ENCODE peak calls at places on chromosome 9, in eight cellular contexts. One of them, this sample, is unnamed.

GRCh38 chr9:124629600-124629999 is 122.4 kb upstream of the NR5A1 start:
- DNase-seq in psoas muscle: no peak
- DNase-seq in transverse colon: no peak
- DNase-seq in HCT116: no peak
- DNase-seq in WERI-Rb-1: no peak
- DNase-seq in thoracic aorta: no peak
- DNase-seq in neuronal stem cell: no peak
- DNase-seq in heart left ventricle: no peak
- DNase-seq in this sample: no peak

GRCh38 chr9:105646879-105647594 is 15.2 kb upstream of the TAL2 start:
- DNase-seq in psoas muscle: no peak
- DNase-seq in transverse colon: no peak
- DNase-seq in HCT116: no peak
- DNase-seq in WERI-Rb-1: peak; percentile 96
- DNase-seq in thoracic aorta: no peak
- DNase-seq in neuronal stem cell: no peak
- DNase-seq in heart left ventricle: no peak
- DNase-seq in this sample: no peak

GRCh38 chr9:70753311-70753710 is 338.9 kb upstream of the KLF9 start:
- DNase-seq in psoas muscle: no peak
- DNase-seq in transverse colon: no peak
- DNase-seq in HCT116: no peak
- DNase-seq in WERI-Rb-1: peak; percentile 16
- DNase-seq in thoracic aorta: no peak
- DNase-seq in neuronal stem cell: no peak
- DNase-seq in heart left ventricle: no peak
- DNase-seq in this sample: no peak

GRCh38 chr9:125255781-125256391 is 5.7 kb upstream of the GAPVD1 start:
- DNase-seq in psoas muscle: no peak
- DNase-seq in transverse colon: no peak
- DNase-seq in HCT116: no peak
- DNase-seq in WERI-Rb-1: peak; percentile 62
- DNase-seq in thoracic aorta: no peak
- DNase-seq in neuronal stem cell: no peak
- DNase-seq in heart left ventricle: no peak
- DNase-seq in this sample: no peak

GRCh38 chr9:95225016-95225745 is 92.3 kb downstream of the FANCC start:
- DNase-seq in psoas muscle: no peak
- DNase-seq in transverse colon: no peak
- DNase-seq in HCT116: no peak
- DNase-seq in WERI-Rb-1: no peak
- DNase-seq in thoracic aorta: no peak
- DNase-seq in neuronal stem cell: no peak
- DNase-seq in heart left ventricle: no peak
- DNase-seq in this sample: no peak

GRCh38 chr9:129164246-129164930 is 13.7 kb downstream of the IER5L start:
- DNase-seq in psoas muscle: peak; percentile 49
- DNase-seq in transverse colon: peak; percentile 62
- DNase-seq in HCT116: no peak
- DNase-seq in WERI-Rb-1: no peak
- DNase-seq in thoracic aorta: no peak
- DNase-seq in neuronal stem cell: no peak
- DNase-seq in heart left ventricle: no peak
- DNase-seq in this sample: no peak

GRCh38 chr9:99169086-99169485 is 52.7 kb downstream of the ALG2 start:
- DNase-seq in psoas muscle: no peak
- DNase-seq in transverse colon: no peak
- DNase-seq in HCT116: no peak
- DNase-seq in WERI-Rb-1: no peak
- DNase-seq in thoracic aorta: no peak
- DNase-seq in neuronal stem cell: no peak
- DNase-seq in heart left ventricle: no peak
- DNase-seq in this sample: no peak

GRCh38 chr9:81317223-81317622 is 372.1 kb downstream of the TLE1 start:
- DNase-seq in psoas muscle: no peak
- DNase-seq in transverse colon: no peak
- DNase-seq in HCT116: no peak
- DNase-seq in WERI-Rb-1: no peak
- DNase-seq in thoracic aorta: no peak
- DNase-seq in neuronal stem cell: no peak
- DNase-seq in heart left ventricle: no peak
- DNase-seq in this sample: no peak

GRCh38 chr9:13485068-13485596 is 205.6 kb upstream of the MPDZ start:
- DNase-seq in psoas muscle: peak; percentile 60
- DNase-seq in transverse colon: peak; percentile 14
- DNase-seq in HCT116: no peak
- DNase-seq in WERI-Rb-1: no peak
- DNase-seq in thoracic aorta: peak; percentile 39
- DNase-seq in neuronal stem cell: no peak
- DNase-seq in heart left ventricle: peak; percentile 32
- DNase-seq in this sample: no peak

GRCh38 chr9:78144663-78145377 is 91.1 kb upstream of the CEP78 start:
- DNase-seq in psoas muscle: no peak
- DNase-seq in transverse colon: no peak
- DNase-seq in HCT116: no peak
- DNase-seq in WERI-Rb-1: no peak
- DNase-seq in thoracic aorta: no peak
- DNase-seq in neuronal stem cell: no peak
- DNase-seq in heart left ventricle: no peak
- DNase-seq in this sample: no peak

GRCh38 chr9:75235632-75236031 is 147.3 kb downstream of the OSTF1 start:
- DNase-seq in psoas muscle: no peak
- DNase-seq in transverse colon: peak; percentile 24
- DNase-seq in HCT116: no peak
- DNase-seq in WERI-Rb-1: no peak
- DNase-seq in thoracic aorta: no peak
- DNase-seq in neuronal stem cell: no peak
- DNase-seq in heart left ventricle: no peak
- DNase-seq in this sample: no peak

GRCh38 chr9:132965478-132965877 is 13.0 kb upstream of the GFI1B start:
- DNase-seq in psoas muscle: no peak
- DNase-seq in transverse colon: no peak
- DNase-seq in HCT116: no peak
- DNase-seq in WERI-Rb-1: no peak
- DNase-seq in thoracic aorta: no peak
- DNase-seq in neuronal stem cell: no peak
- DNase-seq in heart left ventricle: no peak
- DNase-seq in this sample: no peak

GRCh38 chr9:137689745-137690529 is 71.1 kb downstream of the EHMT1 start:
- DNase-seq in psoas muscle: no peak
- DNase-seq in transverse colon: no peak
- DNase-seq in HCT116: no peak
- DNase-seq in WERI-Rb-1: peak; percentile 44
- DNase-seq in thoracic aorta: no peak
- DNase-seq in neuronal stem cell: no peak
- DNase-seq in heart left ventricle: no peak
- DNase-seq in this sample: no peak

GRCh38 chr9:107214915-107215314 is 68.2 kb upstream of the RAD23B start:
- DNase-seq in psoas muscle: no peak
- DNase-seq in transverse colon: no peak
- DNase-seq in HCT116: no peak
- DNase-seq in WERI-Rb-1: no peak
- DNase-seq in thoracic aorta: no peak
- DNase-seq in neuronal stem cell: no peak
- DNase-seq in heart left ventricle: no peak
- DNase-seq in this sample: no peak

GRCh38 chr9:113479150-113479761 is 15.7 kb downstream of the RGS3 start:
- DNase-seq in psoas muscle: no peak
- DNase-seq in transverse colon: peak; percentile 55
- DNase-seq in HCT116: no peak
- DNase-seq in WERI-Rb-1: no peak
- DNase-seq in thoracic aorta: no peak
- DNase-seq in neuronal stem cell: no peak
- DNase-seq in heart left ventricle: no peak
- DNase-seq in this sample: no peak

GRCh38 chr9:18390393-18390792 is 83.6 kb upstream of the ADAMTSL1 start:
- DNase-seq in psoas muscle: no peak
- DNase-seq in transverse colon: no peak
- DNase-seq in HCT116: no peak
- DNase-seq in WERI-Rb-1: no peak
- DNase-seq in thoracic aorta: no peak
- DNase-seq in neuronal stem cell: no peak
- DNase-seq in heart left ventricle: no peak
- DNase-seq in this sample: no peak

GRCh38 chr9:130189840-130190239 is 17.6 kb downstream of the NCS1 start:
- DNase-seq in psoas muscle: no peak
- DNase-seq in transverse colon: no peak
- DNase-seq in HCT116: no peak
- DNase-seq in WERI-Rb-1: no peak
- DNase-seq in thoracic aorta: no peak
- DNase-seq in neuronal stem cell: no peak
- DNase-seq in heart left ventricle: no peak
- DNase-seq in this sample: no peak

GRCh38 chr9:131582466-131583341 is 37.4 kb downstream of the PRRT1B start:
- DNase-seq in psoas muscle: no peak
- DNase-seq in transverse colon: no peak
- DNase-seq in HCT116: no peak
- DNase-seq in WERI-Rb-1: no peak
- DNase-seq in thoracic aorta: no peak
- DNase-seq in neuronal stem cell: no peak
- DNase-seq in heart left ventricle: no peak
- DNase-seq in this sample: no peak

GRCh38 chr9:82223442-82223841 is 234.9 kb downstream of the SPATA31D1 start:
- DNase-seq in psoas muscle: no peak
- DNase-seq in transverse colon: no peak
- DNase-seq in HCT116: no peak
- DNase-seq in WERI-Rb-1: no peak
- DNase-seq in thoracic aorta: no peak
- DNase-seq in neuronal stem cell: no peak
- DNase-seq in heart left ventricle: no peak
- DNase-seq in this sample: no peak

GRCh38 chr9:134158242-134158641 is 6.1 kb downstream of the RNU6ATAC start:
- DNase-seq in psoas muscle: no peak
- DNase-seq in transverse colon: no peak
- DNase-seq in HCT116: no peak
- DNase-seq in WERI-Rb-1: no peak
- DNase-seq in thoracic aorta: no peak
- DNase-seq in neuronal stem cell: no peak
- DNase-seq in heart left ventricle: no peak
- DNase-seq in this sample: no peak
- H3K27ac ChIP-seq in psoas muscle: no peak overlapping the region
- H3K27ac ChIP-seq in transverse colon: no peak overlapping the region
- H3K27ac ChIP-seq in HCT116: no peak overlapping the region
- H3K27ac ChIP-seq in WERI-Rb-1: no peak overlapping the region
- H3K27ac ChIP-seq in thoracic aorta: no peak overlapping the region
- H3K27ac ChIP-seq in neuronal stem cell: no peak overlapping the region
- H3K27ac ChIP-seq in heart left ventricle: no peak overlapping the region
- H3K27ac ChIP-seq in this sample: no peak overlapping the region

DNA sequence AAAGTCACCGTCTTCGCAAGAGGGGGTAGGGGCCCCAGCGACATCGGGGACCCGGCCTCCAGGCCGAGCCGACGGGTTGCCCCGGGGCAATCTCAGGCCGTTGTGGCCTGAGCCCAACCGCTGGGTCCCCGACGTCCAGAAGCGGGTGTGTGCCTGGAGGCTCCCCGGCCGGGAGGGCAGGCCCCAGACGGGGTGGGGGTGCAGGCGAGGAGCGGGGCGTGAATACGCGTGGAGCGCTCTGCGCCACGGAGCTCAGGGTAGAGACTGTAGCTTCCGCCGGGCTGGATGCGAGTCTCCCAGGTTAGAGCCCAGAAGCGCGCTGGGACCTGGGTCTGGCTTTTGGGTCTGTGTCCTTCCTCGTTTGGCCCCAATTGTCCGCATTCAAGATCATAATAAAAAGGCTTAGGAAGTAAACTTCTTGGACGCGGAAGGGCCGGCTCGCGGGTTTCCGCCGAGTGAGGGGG is 3.5 kb downstream of the BARX1 start:
- DNase-seq in psoas muscle: no peak
- DNase-seq in transverse colon: no peak
- DNase-seq in HCT116: no peak
- DNase-seq in WERI-Rb-1: no peak
- DNase-seq in thoracic aorta: no peak
- DNase-seq in neuronal stem cell: no peak
- DNase-seq in heart left ventricle: peak; percentile 57
- DNase-seq in this sample: no peak
- H3K4me3 ChIP-seq in psoas muscle: peak overlapping the region; percentile 62
- H3K4me3 ChIP-seq in transverse colon: peak overlapping the region; percentile 59
- H3K4me3 ChIP-seq in HCT116: no peak overlapping the region
- H3K4me3 ChIP-seq in WERI-Rb-1: peak overlapping the region; percentile 28
- H3K4me3 ChIP-seq in thoracic aorta: peak overlapping the region; percentile 77
- H3K4me3 ChIP-seq in neuronal stem cell: no peak overlapping the region
- H3K4me3 ChIP-seq in heart left ventricle: peak overlapping the region; percentile 53
- H3K4me3 ChIP-seq in this sample: no peak overlapping the region

GRCh38 chr9:92949266-92949982 is 2.1 kb downstream of the FGD3 start:
- DNase-seq in psoas muscle: no peak
- DNase-seq in transverse colon: no peak
- DNase-seq in HCT116: no peak
- DNase-seq in WERI-Rb-1: no peak
- DNase-seq in thoracic aorta: no peak
- DNase-seq in neuronal stem cell: no peak
- DNase-seq in heart left ventricle: no peak
- DNase-seq in this sample: no peak

GRCh38 chr9:92954078-92954861 is 6.9 kb downstream of the FGD3 start:
- DNase-seq in psoas muscle: no peak
- DNase-seq in transverse colon: peak; percentile 81
- DNase-seq in HCT116: peak; percentile 44
- DNase-seq in WERI-Rb-1: no peak
- DNase-seq in thoracic aorta: no peak
- DNase-seq in neuronal stem cell: no peak
- DNase-seq in heart left ventricle: no peak
- DNase-seq in this sample: no peak

GRCh38 chr9:92952861-92953620 is 5.7 kb downstream of the FGD3 start:
- DNase-seq in psoas muscle: no peak
- DNase-seq in transverse colon: no peak
- DNase-seq in HCT116: no peak
- DNase-seq in WERI-Rb-1: no peak
- DNase-seq in thoracic aorta: no peak
- DNase-seq in neuronal stem cell: no peak
- DNase-seq in heart left ventricle: no peak
- DNase-seq in this sample: no peak

GRCh38 chr9:92950359-92950955 is 3.1 kb downstream of the FGD3 start:
- DNase-seq in psoas muscle: no peak
- DNase-seq in transverse colon: no peak
- DNase-seq in HCT116: no peak
- DNase-seq in WERI-Rb-1: no peak
- DNase-seq in thoracic aorta: no peak
- DNase-seq in neuronal stem cell: no peak
- DNase-seq in heart left ventricle: no peak
- DNase-seq in this sample: no peak

DNA sequence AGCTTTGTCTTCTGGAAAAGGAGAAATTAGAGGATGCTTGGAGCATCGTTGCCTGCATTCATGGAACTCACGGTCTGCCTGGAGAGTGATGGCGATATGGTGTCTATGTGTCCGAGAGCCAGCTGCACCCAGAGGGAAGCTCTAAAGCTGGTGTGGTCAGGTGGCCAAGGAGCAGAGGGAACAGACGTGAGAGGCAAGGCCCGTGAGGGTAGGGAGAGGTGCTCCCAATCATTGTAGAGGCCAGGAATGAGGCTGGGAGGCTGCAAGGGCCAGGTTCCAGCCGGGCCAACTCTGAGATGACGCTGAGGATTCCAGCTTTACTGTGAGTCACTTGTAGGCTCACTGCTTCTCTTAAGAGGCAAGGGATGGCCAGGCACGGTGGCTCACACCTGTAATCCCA is 7.6 kb downstream of the FGD3 start:
- DNase-seq in psoas muscle: no peak
- DNase-seq in transverse colon: no peak
- DNase-seq in HCT116: no peak
- DNase-seq in WERI-Rb-1: no peak
- DNase-seq in thoracic aorta: no peak
- DNase-seq in neuronal stem cell: no peak
- DNase-seq in heart left ventricle: no peak
- DNase-seq in this sample: no peak
- H3K27ac ChIP-seq in psoas muscle: no peak overlapping the region
- H3K27ac ChIP-seq in transverse colon: no peak overlapping the region
- H3K27ac ChIP-seq in HCT116: no peak overlapping the region
- H3K27ac ChIP-seq in WERI-Rb-1: no peak overlapping the region
- H3K27ac ChIP-seq in thoracic aorta: no peak overlapping the region
- H3K27ac ChIP-seq in neuronal stem cell: no peak overlapping the region
- H3K27ac ChIP-seq in heart left ventricle: peak overlapping the region; percentile 77
- H3K27ac ChIP-seq in this sample: no peak overlapping the region

GRCh38 chr9:88462191-88462590 is 72.8 kb upstream of the NXNL2 start:
- DNase-seq in psoas muscle: no peak
- DNase-seq in transverse colon: no peak
- DNase-seq in HCT116: no peak
- DNase-seq in WERI-Rb-1: no peak
- DNase-seq in thoracic aorta: no peak
- DNase-seq in neuronal stem cell: no peak
- DNase-seq in heart left ventricle: no peak
- DNase-seq in this sample: no peak
- H3K4me3 ChIP-seq in psoas muscle: no peak overlapping the region
- H3K4me3 ChIP-seq in transverse colon: no peak overlapping the region
- H3K4me3 ChIP-seq in HCT116: no peak overlapping the region
- H3K4me3 ChIP-seq in WERI-Rb-1: no peak overlapping the region
- H3K4me3 ChIP-seq in thoracic aorta: no peak overlapping the region
- H3K4me3 ChIP-seq in neuronal stem cell: no peak overlapping the region
- H3K4me3 ChIP-seq in heart left ventricle: no peak overlapping the region
- H3K4me3 ChIP-seq in this sample: no peak overlapping the region

This sample was measured in iPS DF 6.9.